ENCODE peak calls at places on chromosomes 11 and 22, in five cellular contexts. K is neural crest cell, P is astrocyte of the spinal cord, E is BE2C, L is breast epithelium. Y is an unnamed sample.

GRCh38 chr11:125429174-125429707 is 66.8 kb downstream of the FEZ1 start:
- DNase-seq in K (peak; percentile 73), P (peak; percentile 50), E (peak; percentile 61), L (no peak), Y (peak; percentile 35)

GRCh38 chr22:25680949-25681348 is 61.0 kb upstream of the MYO18B start:
- DNase-seq in K (no peak), P (peak; percentile 18), E (no peak), L (no peak), Y (no peak)

GRCh38 chr11:12669930-12670329 is 4.3 kb upstream of the TEAD1 start:
- DNase-seq in K (no peak), P (no peak), E (no peak), L (no peak), Y (no peak)

GRCh38 chr11:8597182-8597581 is 3.2 kb upstream of the STK33 start:
- DNase-seq in K (no peak), P (peak; percentile 30), E (no peak), L (no peak), Y (no peak)

GRCh38 chr11:77449060-77449521 is 24.8 kb downstream of the PAK1 start:
- DNase-seq in K (no peak), P (no peak), E (no peak), L (no peak), Y (no peak)

GRCh38 chr22:45828836-45829235 is 148.1 kb downstream of the WNT7B start:
- DNase-seq in K (no peak), P (no peak), E (no peak), L (no peak), Y (no peak)

GRCh38 chr11:72962084-72962483 is 147.9 kb downstream of the ATG16L2 start:
- DNase-seq in K (no peak), P (peak; percentile 37), E (no peak), L (no peak), Y (no peak)

GRCh38 chr11:34185926-34186841 is 80.8 kb downstream of the NAT10 start:
- DNase-seq in K (peak; percentile 21), P (no peak), E (no peak), L (no peak), Y (no peak)

GRCh38 chr11:26331911-26332571 is at the start of gene ANO3:
- DNase-seq in K (peak; percentile 84), P (peak; percentile 91), E (peak; percentile 83), L (no peak), Y (no peak)

DNA sequence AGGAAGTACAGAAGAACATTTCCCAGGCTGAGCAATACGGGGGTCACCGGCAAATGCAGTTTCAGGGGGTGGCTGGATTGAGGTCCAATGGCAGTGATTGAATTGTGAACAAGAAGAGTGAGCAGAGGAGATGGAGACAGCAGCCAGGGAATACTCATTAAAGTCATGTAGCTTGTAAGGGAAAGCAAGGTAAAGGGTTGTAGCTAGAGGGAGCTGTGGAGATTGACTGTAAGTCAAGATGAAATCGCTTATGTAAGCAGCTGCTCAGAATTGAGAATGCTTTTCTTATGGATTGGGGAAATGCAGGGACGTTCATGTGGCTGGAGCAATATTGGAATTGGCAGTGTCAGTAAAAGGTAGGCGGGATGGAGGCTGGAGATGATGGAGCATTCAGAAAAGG is 111.4 kb upstream of the TBCEL start:
- DNase-seq in K (no peak), P (peak; percentile 27), E (no peak), L (no peak), Y (no peak)
- TF ChIP-seq CTCF in K (no peak), P (peak; percentile 42), E (peak; percentile 64), L (no peak), Y (no peak)

DNA sequence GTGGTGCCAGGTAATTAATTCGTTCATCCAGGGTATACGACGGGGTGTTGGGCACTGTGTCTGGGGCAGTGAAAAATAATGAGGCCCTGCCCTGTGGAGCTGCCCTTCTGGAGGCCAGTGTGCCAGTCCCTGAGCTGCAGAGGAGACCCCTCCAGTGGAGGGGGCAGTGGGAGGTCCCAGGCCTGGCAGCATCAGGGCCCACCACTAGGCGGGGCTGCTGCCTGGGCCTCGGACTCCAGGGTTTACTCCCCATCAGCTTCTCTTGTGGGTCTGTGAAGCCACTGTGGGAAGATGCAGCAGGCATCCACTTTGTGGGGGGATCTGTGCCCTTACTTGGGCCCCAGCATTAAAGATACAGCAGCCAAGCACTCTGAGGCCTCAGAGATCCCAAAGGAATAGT is 17.4 kb upstream of the TMPRSS6 start:
- DNase-seq in K (no peak), P (no peak), E (peak; percentile 33), L (no peak), Y (no peak)
- TF ChIP-seq CTCF in K (peak; percentile 45), P (peak; percentile 34), E (peak; percentile 63), L (no peak), Y (no peak)

GRCh38 chr11:64225608-64226506 is at the start of the genes NUDT22 and TRPT1:
- DNase-seq in K (peak; percentile 91), P (peak; percentile 77), E (peak; percentile 87), L (peak; percentile 92), Y (peak; percentile 80)
- TF ChIP-seq CTCF in K (peak; percentile 47), P (peak; percentile 29), E (no peak), L (no peak), Y (no peak)

DNA sequence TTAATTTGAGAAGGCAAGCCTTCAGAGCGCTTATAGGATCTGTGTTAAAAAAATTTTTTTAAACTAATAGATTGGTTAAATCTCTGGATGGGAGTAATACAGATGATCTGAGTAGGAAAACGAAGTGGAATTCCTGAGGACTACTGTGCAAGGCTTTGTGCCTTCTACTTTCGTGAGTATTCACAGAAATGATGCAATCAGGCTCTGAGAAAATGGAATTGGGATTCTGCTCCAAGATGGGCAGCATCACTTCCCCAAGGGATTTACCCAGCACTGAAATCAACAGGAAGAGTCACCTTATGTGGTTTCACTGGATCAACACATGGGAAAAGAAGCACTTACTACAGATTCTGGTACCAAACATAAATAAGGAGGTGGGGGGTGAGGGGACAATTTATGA is 12.5 kb downstream of the KMT5B start:
- DNase-seq in K (no peak), P (peak; percentile 22), E (no peak), L (no peak), Y (no peak)
- TF ChIP-seq CTCF in K (no peak), P (no peak), E (no peak), L (no peak), Y (no peak)

DNA sequence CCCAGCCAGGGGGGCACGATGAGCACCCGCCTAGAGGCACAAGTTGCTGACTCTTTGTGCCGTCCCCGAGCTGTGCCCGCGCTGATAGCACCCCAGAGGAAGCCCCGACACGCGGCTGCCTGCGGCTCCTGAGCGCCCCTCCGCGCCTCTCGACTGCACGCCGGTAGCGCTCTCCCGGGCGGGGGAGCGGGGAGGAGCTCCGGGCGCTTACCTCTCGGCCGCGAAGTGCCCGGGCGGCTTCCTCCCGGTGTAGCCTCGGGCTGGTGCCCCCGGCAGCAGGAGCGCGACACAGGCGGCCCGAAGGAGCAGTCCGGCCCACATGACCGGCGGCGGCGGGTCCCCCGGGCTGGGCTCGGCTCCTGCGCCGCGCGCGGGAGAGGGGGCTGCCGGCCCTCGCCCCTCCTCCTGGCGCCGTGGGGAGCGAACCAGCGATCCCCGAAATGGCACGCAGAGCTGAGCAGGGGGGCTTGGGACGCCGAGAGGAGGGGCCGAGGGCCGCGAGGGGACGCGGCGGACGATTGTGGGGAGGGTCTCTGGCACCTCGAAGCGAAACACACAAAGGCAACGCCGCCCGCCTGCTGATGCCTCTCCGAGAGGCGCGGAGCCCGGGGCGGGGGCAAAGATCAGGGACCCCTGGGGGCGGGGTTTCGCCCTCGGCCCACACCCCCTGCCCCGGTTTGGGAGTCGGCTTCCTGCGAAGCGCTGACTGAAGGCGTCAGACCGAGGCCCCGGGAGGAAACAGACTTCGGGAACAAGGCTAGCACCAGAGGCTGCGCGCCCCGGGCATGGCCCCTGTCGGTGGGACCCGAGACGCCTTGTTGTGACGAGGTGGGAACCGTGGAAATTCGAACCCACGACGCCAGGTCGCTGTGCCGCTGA is at the start of gene VWCE:
- DNase-seq in K (peak; percentile 74), P (peak; percentile 35), E (peak; percentile 60), L (no peak), Y (no peak)
- TF ChIP-seq CTCF in K (no peak), P (peak; percentile 27), E (no peak), L (no peak), Y (no peak)

GRCh38 chr11:127789887-127790286 is 789.3 kb upstream of the KIRREL3 start:
- DNase-seq in K (no peak), P (no peak), E (peak; percentile 22), L (no peak), Y (no peak)

GRCh38 chr11:127791844-127792243 is 791.3 kb upstream of the KIRREL3 start:
- DNase-seq in K (no peak), P (no peak), E (no peak), L (no peak), Y (no peak)
- TF ChIP-seq CTCF in K (no peak), P (no peak), E (no peak), L (no peak), Y (no peak)

DNA sequence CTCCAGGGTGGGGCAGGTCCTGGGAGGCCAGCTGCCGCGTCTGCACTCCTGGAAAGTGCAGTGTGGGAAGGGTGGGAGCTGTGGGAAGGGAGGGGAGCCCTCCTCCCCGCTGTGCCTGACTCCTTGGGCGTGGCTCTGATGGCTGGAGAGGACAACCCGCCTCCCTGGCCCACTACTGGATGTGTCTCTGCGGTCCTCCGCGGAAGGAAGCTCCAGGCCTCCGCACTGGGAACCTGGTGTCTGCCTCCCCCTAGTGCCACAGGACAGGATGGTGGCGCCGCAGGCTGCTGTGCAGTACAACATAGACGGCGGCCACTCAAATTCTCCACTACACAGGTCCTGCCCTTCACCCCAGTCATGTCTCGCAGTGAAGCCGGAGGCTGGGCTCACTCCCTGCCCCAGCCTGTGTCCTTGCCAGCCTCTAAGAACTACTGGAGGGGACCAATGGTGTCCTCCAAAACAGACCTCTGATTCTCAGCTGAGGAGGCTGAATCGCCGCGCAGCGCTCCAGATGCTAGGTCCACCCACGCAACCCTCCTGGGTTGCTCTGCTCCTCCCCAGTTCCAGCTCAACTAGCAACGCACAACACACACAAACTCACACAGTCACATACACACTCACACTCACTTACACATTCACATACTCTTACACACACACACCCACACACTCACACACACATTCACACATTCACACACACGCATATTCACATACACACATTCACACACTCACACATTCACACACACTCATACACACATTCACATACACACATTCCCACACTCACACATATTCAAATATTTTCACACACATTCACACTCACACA is 12.4 kb upstream of the DSCAML1 start:
- DNase-seq in K (peak; percentile 66), P (peak; percentile 20), E (peak; percentile 92), L (peak; percentile 69), Y (no peak)
- TF ChIP-seq CTCF in K (peak; percentile 73), P (peak; percentile 53), E (peak; percentile 80), L (peak; percentile 69), Y (no peak)

DNA sequence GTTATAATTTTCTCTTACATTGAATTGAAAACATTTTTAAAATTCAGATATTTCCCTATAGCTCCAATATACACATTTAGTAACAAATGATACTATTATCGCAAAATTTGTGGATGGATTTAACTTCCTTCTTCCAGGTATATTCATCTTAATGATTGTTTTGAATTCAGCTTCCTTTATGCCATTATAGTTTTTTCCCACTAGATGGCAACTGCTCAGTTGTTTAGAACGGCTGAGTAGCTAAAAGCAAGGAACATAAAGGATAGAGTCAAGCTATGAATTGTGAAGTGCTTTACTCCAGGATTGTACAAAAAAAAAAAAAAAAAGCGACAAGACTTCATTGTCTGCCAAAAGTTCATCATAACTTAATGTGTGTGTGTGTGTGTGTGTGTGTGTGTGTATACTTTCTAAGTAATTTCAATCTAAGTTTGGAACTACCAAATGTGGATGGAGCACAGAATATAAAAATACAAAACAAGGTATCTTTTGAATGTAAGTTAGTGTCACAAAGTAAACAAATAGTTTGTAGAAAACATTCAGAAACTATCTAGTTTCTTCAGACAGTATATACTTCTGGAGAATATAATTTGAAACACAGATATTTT is 846.4 kb downstream of the DLG2 start:
- DNase-seq in K (no peak), P (peak; percentile 47), E (no peak), L (no peak), Y (no peak)
- TF ChIP-seq CTCF in K (peak; percentile 70), P (peak; percentile 51), E (peak; percentile 54), L (peak; percentile 9), Y (no peak)